ENCODE peak calls at places on chromosomes 1 and 21, in four cellular contexts. One of them, this sample, is unnamed.

GRCh38 chr1:46174448-46175231 is at the start of gene TSPAN1:
- DNase-seq in NT2/D1: no peak
- DNase-seq in PC-3: no peak
- DNase-seq in stimulated activated CD8-positive, alpha-beta memory T cell treated with anti-CD3 and anti-CD28 coated beads, Interleukin-15, amount 100 ng/mL, for 24 hours: no peak
- DNase-seq in this sample: no peak

GRCh38 chr1:23747947-23748346 is 4.7 kb downstream of the ELOA start:
- DNase-seq in NT2/D1: no peak
- DNase-seq in PC-3: no peak
- DNase-seq in stimulated activated CD8-positive, alpha-beta memory T cell treated with anti-CD3 and anti-CD28 coated beads, Interleukin-15, amount 100 ng/mL, for 24 hours: no peak
- DNase-seq in this sample: no peak

GRCh38 chr1:89490389-89490788 is 34.2 kb upstream of the LRRC8B start:
- DNase-seq in PC-3: no peak
- DNase-seq in NT2/D1: no peak
- DNase-seq in stimulated activated CD8-positive, alpha-beta memory T cell treated with anti-CD3 and anti-CD28 coated beads, Interleukin-15, amount 100 ng/mL, for 24 hours: no peak
- DNase-seq in this sample: no peak

GRCh38 chr1:6014130-6014999 is 22.1 kb upstream of the NPHP4 start:
- DNase-seq in PC-3: no peak
- DNase-seq in stimulated activated CD8-positive, alpha-beta memory T cell treated with anti-CD3 and anti-CD28 coated beads, Interleukin-15, amount 100 ng/mL, for 24 hours: no peak
- DNase-seq in NT2/D1: no peak
- DNase-seq in this sample: no peak

GRCh38 chr1:89843279-89844121 is 22.7 kb downstream of the LRRC8D start:
- DNase-seq in NT2/D1: peak; percentile 42
- DNase-seq in stimulated activated CD8-positive, alpha-beta memory T cell treated with anti-CD3 and anti-CD28 coated beads, Interleukin-15, amount 100 ng/mL, for 24 hours: peak; percentile 50
- DNase-seq in PC-3: peak; percentile 67
- DNase-seq in this sample: no peak

GRCh38 chr1:68174173-68175113 is 57.9 kb downstream of the WLS start:
- DNase-seq in stimulated activated CD8-positive, alpha-beta memory T cell treated with anti-CD3 and anti-CD28 coated beads, Interleukin-15, amount 100 ng/mL, for 24 hours: no peak
- DNase-seq in NT2/D1: no peak
- DNase-seq in PC-3: peak; percentile 85
- DNase-seq in this sample: no peak

GRCh38 chr1:17196496-17197180 is 8.3 kb upstream of the PADI1 start:
- DNase-seq in NT2/D1: no peak
- DNase-seq in stimulated activated CD8-positive, alpha-beta memory T cell treated with anti-CD3 and anti-CD28 coated beads, Interleukin-15, amount 100 ng/mL, for 24 hours: no peak
- DNase-seq in PC-3: no peak
- DNase-seq in this sample: no peak

GRCh38 chr1:51453010-51453409 is 66.1 kb downstream of the EPS15 start:
- DNase-seq in stimulated activated CD8-positive, alpha-beta memory T cell treated with anti-CD3 and anti-CD28 coated beads, Interleukin-15, amount 100 ng/mL, for 24 hours: no peak
- DNase-seq in PC-3: no peak
- DNase-seq in NT2/D1: no peak
- DNase-seq in this sample: no peak

GRCh38 chr1:11151854-11152612 is 37.1 kb upstream of the ANGPTL7 start:
- DNase-seq in PC-3: peak; percentile 35
- DNase-seq in NT2/D1: peak; percentile 22
- DNase-seq in stimulated activated CD8-positive, alpha-beta memory T cell treated with anti-CD3 and anti-CD28 coated beads, Interleukin-15, amount 100 ng/mL, for 24 hours: no peak
- DNase-seq in this sample: no peak

GRCh38 chr21:45252448-45252925 is 35.2 kb downstream of the POFUT2 start:
- DNase-seq in NT2/D1: no peak
- DNase-seq in PC-3: no peak
- DNase-seq in stimulated activated CD8-positive, alpha-beta memory T cell treated with anti-CD3 and anti-CD28 coated beads, Interleukin-15, amount 100 ng/mL, for 24 hours: no peak
- DNase-seq in this sample: no peak

GRCh38 chr1:52554756-52555155 is 1.9 kb upstream of the TUT4 start:
- DNase-seq in PC-3: no peak
- DNase-seq in stimulated activated CD8-positive, alpha-beta memory T cell treated with anti-CD3 and anti-CD28 coated beads, Interleukin-15, amount 100 ng/mL, for 24 hours: no peak
- DNase-seq in NT2/D1: no peak
- DNase-seq in this sample: no peak

GRCh38 chr1:25167269-25168192 is 64.8 kb downstream of the SYF2 start:
- DNase-seq in NT2/D1: no peak
- DNase-seq in stimulated activated CD8-positive, alpha-beta memory T cell treated with anti-CD3 and anti-CD28 coated beads, Interleukin-15, amount 100 ng/mL, for 24 hours: no peak
- DNase-seq in PC-3: peak; percentile 64
- DNase-seq in this sample: no peak

GRCh38 chr1:41848216-41848952 is 70.3 kb downstream of the HIVEP3 start:
- DNase-seq in stimulated activated CD8-positive, alpha-beta memory T cell treated with anti-CD3 and anti-CD28 coated beads, Interleukin-15, amount 100 ng/mL, for 24 hours: no peak
- DNase-seq in PC-3: no peak
- DNase-seq in NT2/D1: no peak
- DNase-seq in this sample: no peak

GRCh38 chr1:154599658-154600057 is 8.3 kb downstream of the ADAR start:
- DNase-seq in NT2/D1: no peak
- DNase-seq in PC-3: no peak
- DNase-seq in stimulated activated CD8-positive, alpha-beta memory T cell treated with anti-CD3 and anti-CD28 coated beads, Interleukin-15, amount 100 ng/mL, for 24 hours: no peak
- DNase-seq in this sample: no peak

GRCh38 chr1:41313661-41314131 is 47.5 kb upstream of the FOXO6 start:
- DNase-seq in stimulated activated CD8-positive, alpha-beta memory T cell treated with anti-CD3 and anti-CD28 coated beads, Interleukin-15, amount 100 ng/mL, for 24 hours: no peak
- DNase-seq in NT2/D1: peak; percentile 68
- DNase-seq in PC-3: peak; percentile 31
- DNase-seq in this sample: peak; percentile 54

GRCh38 chr1:246681822-246682221 is 42.4 kb upstream of the SCCPDH start:
- DNase-seq in NT2/D1: no peak
- DNase-seq in PC-3: no peak
- DNase-seq in stimulated activated CD8-positive, alpha-beta memory T cell treated with anti-CD3 and anti-CD28 coated beads, Interleukin-15, amount 100 ng/mL, for 24 hours: no peak
- DNase-seq in this sample: no peak

GRCh38 chr1:206797534-206798383 is 25.5 kb upstream of the IL10 start:
- DNase-seq in NT2/D1: peak; percentile 57
- DNase-seq in stimulated activated CD8-positive, alpha-beta memory T cell treated with anti-CD3 and anti-CD28 coated beads, Interleukin-15, amount 100 ng/mL, for 24 hours: no peak
- DNase-seq in PC-3: peak; percentile 40
- DNase-seq in this sample: peak; percentile 33

GRCh38 chr21:37530901-37531351 is 164.4 kb downstream of the DYRK1A start:
- DNase-seq in NT2/D1: no peak
- DNase-seq in PC-3: no peak
- DNase-seq in stimulated activated CD8-positive, alpha-beta memory T cell treated with anti-CD3 and anti-CD28 coated beads, Interleukin-15, amount 100 ng/mL, for 24 hours: no peak
- DNase-seq in this sample: no peak

GRCh38 chr1:18638818-18639193 is 8.2 kb downstream of the PAX7 start:
- DNase-seq in stimulated activated CD8-positive, alpha-beta memory T cell treated with anti-CD3 and anti-CD28 coated beads, Interleukin-15, amount 100 ng/mL, for 24 hours: no peak
- DNase-seq in PC-3: no peak
- DNase-seq in NT2/D1: no peak
- DNase-seq in this sample: no peak

GRCh38 chr1:238991730-238992490 is 394.5 kb upstream of the CHRM3 start:
- DNase-seq in stimulated activated CD8-positive, alpha-beta memory T cell treated with anti-CD3 and anti-CD28 coated beads, Interleukin-15, amount 100 ng/mL, for 24 hours: no peak
- DNase-seq in PC-3: no peak
- DNase-seq in NT2/D1: no peak
- DNase-seq in this sample: no peak

GRCh38 chr1:70103770-70104169 is 101.6 kb downstream of the LRRC40 start:
- DNase-seq in NT2/D1: no peak
- DNase-seq in stimulated activated CD8-positive, alpha-beta memory T cell treated with anti-CD3 and anti-CD28 coated beads, Interleukin-15, amount 100 ng/mL, for 24 hours: no peak
- DNase-seq in PC-3: no peak
- DNase-seq in this sample: no peak

GRCh38 chr1:153805042-153805745 is 30.0 kb downstream of the SLC27A3 start:
- DNase-seq in NT2/D1: no peak
- DNase-seq in PC-3: peak; percentile 91
- DNase-seq in stimulated activated CD8-positive, alpha-beta memory T cell treated with anti-CD3 and anti-CD28 coated beads, Interleukin-15, amount 100 ng/mL, for 24 hours: no peak
- DNase-seq in this sample: no peak

GRCh38 chr1:156641761-156642264 is at the start of gene BCAN:
- DNase-seq in NT2/D1: no peak
- DNase-seq in stimulated activated CD8-positive, alpha-beta memory T cell treated with anti-CD3 and anti-CD28 coated beads, Interleukin-15, amount 100 ng/mL, for 24 hours: no peak
- DNase-seq in PC-3: no peak
- DNase-seq in this sample: no peak

GRCh38 chr1:23578997-23579363 is 19.7 kb upstream of the ID3 start:
- DNase-seq in NT2/D1: no peak
- DNase-seq in PC-3: no peak
- DNase-seq in stimulated activated CD8-positive, alpha-beta memory T cell treated with anti-CD3 and anti-CD28 coated beads, Interleukin-15, amount 100 ng/mL, for 24 hours: no peak
- DNase-seq in this sample: no peak

GRCh38 chr1:179794669-179795068 is 51.6 kb downstream of the FAM163A start:
- DNase-seq in stimulated activated CD8-positive, alpha-beta memory T cell treated with anti-CD3 and anti-CD28 coated beads, Interleukin-15, amount 100 ng/mL, for 24 hours: no peak
- DNase-seq in NT2/D1: no peak
- DNase-seq in PC-3: no peak
- DNase-seq in this sample: no peak

GRCh38 chr1:116203192-116203723 is 92.1 kb downstream of the MAB21L3 start:
- DNase-seq in stimulated activated CD8-positive, alpha-beta memory T cell treated with anti-CD3 and anti-CD28 coated beads, Interleukin-15, amount 100 ng/mL, for 24 hours: no peak
- DNase-seq in PC-3: peak; percentile 20
- DNase-seq in NT2/D1: no peak
- DNase-seq in this sample: no peak

GRCh38 chr1:103220503-103221095 is 112.3 kb upstream of the COL11A1 start:
- DNase-seq in NT2/D1: no peak
- DNase-seq in PC-3: no peak
- DNase-seq in stimulated activated CD8-positive, alpha-beta memory T cell treated with anti-CD3 and anti-CD28 coated beads, Interleukin-15, amount 100 ng/mL, for 24 hours: no peak
- DNase-seq in this sample: no peak

GRCh38 chr1:212646588-212646987 is 38.0 kb downstream of the ATF3 start:
- DNase-seq in NT2/D1: no peak
- DNase-seq in stimulated activated CD8-positive, alpha-beta memory T cell treated with anti-CD3 and anti-CD28 coated beads, Interleukin-15, amount 100 ng/mL, for 24 hours: no peak
- DNase-seq in PC-3: no peak
- DNase-seq in this sample: no peak

GRCh38 chr1:234893725-234894630 is 234.7 kb downstream of the TOMM20 start:
- DNase-seq in PC-3: peak; percentile 70
- DNase-seq in NT2/D1: no peak
- DNase-seq in stimulated activated CD8-positive, alpha-beta memory T cell treated with anti-CD3 and anti-CD28 coated beads, Interleukin-15, amount 100 ng/mL, for 24 hours: no peak
- DNase-seq in this sample: no peak

GRCh38 chr1:8813016-8813763 is 4.2 kb downstream of the RERE start:
- DNase-seq in NT2/D1: no peak
- DNase-seq in stimulated activated CD8-positive, alpha-beta memory T cell treated with anti-CD3 and anti-CD28 coated beads, Interleukin-15, amount 100 ng/mL, for 24 hours: no peak
- DNase-seq in PC-3: no peak
- DNase-seq in this sample: no peak

GRCh38 chr21:45856422-45856821 is 125.1 kb upstream of the COL6A1 start:
- DNase-seq in stimulated activated CD8-positive, alpha-beta memory T cell treated with anti-CD3 and anti-CD28 coated beads, Interleukin-15, amount 100 ng/mL, for 24 hours: no peak
- DNase-seq in PC-3: no peak
- DNase-seq in NT2/D1: no peak
- DNase-seq in this sample: no peak

GRCh38 chr1:33497410-33497809 is 25.0 kb downstream of the ZSCAN20 start:
- DNase-seq in NT2/D1: no peak
- DNase-seq in stimulated activated CD8-positive, alpha-beta memory T cell treated with anti-CD3 and anti-CD28 coated beads, Interleukin-15, amount 100 ng/mL, for 24 hours: no peak
- DNase-seq in PC-3: no peak
- DNase-seq in this sample: no peak